ENCODE peak calls at places on chromosome 3, in ten cellular contexts. W is OCI-LY7, X is fibroblast of lung, B is sigmoid colon, Z is H9, J is SK-N-SH, G is uterus, L is SJSA1, U is spleen, I is transverse colon. F is an unnamed sample. For H3K4me1, the result is how much of the 10 kb centered on the place peaks cover.

GRCh38 chr3:65483475-65483874 is 555.2 kb downstream of the MAGI1 start:
- DNase-seq in W (no peak), X (peak), B (peak), Z (peak), J (no peak), G (peak), L (no peak), U (peak), I (peak), F (no peak)

GRCh38 chr3:110378481-110378880 is 693.1 kb upstream of the NECTIN3 start:
- DNase-seq in W (no peak), X (peak), B (no peak), Z (no peak), J (no peak), G (no peak), L (peak), U (no peak), I (no peak), F (no peak)

GRCh38 chr3:22318325-22318724 is 567.3 kb upstream of the ZNF385D start:
- DNase-seq in W (no peak), X (peak), B (no peak), Z (no peak), J (no peak), G (no peak), L (no peak), U (no peak), I (no peak), F (no peak)

GRCh38 chr3:140720242-140720641 is 42.4 kb downstream of the TRIM42 start:
- DNase-seq in W (no peak), X (no peak), B (no peak), Z (no peak), J (no peak), G (no peak), L (no peak), U (no peak), I (no peak), F (no peak)

GRCh38 chr3:30681276-30682211 is 75.1 kb downstream of the TGFBR2 start:
- DNase-seq in W (no peak), X (peak), B (peak), Z (no peak), J (peak), G (peak), L (no peak), U (peak), I (no peak), F (no peak)

GRCh38 chr3:112403101-112403500 is 70.1 kb downstream of the CD200 start:
- DNase-seq in W (no peak), X (no peak), B (no peak), Z (no peak), J (no peak), G (no peak), L (no peak), U (no peak), I (no peak), F (no peak)

GRCh38 chr3:129182390-129183180 is 1.1 kb downstream of the CNBP start:
- DNase-seq in W (peak), X (peak), B (no peak), Z (no peak), J (peak), G (no peak), L (no peak), U (peak), I (peak), F (no peak)

GRCh38 chr3:135125171-135125801 is 330.2 kb downstream of the EPHB1 start:
- DNase-seq in W (peak), X (peak), B (no peak), Z (no peak), J (no peak), G (no peak), L (no peak), U (no peak), I (no peak), F (no peak)

GRCh38 chr3:71536376-71536965 is 47.1 kb downstream of the FOXP1 start:
- DNase-seq in W (no peak), X (peak), B (no peak), Z (no peak), J (no peak), G (no peak), L (no peak), U (no peak), I (no peak), F (no peak)

GRCh38 chr3:19816631-19817030 is 117.4 kb downstream of the EFHB start:
- DNase-seq in W (no peak), X (no peak), B (no peak), Z (no peak), J (no peak), G (no peak), L (no peak), U (no peak), I (no peak), F (no peak)

GRCh38 chr3:89227634-89228033 is 120.2 kb downstream of the EPHA3 start:
- DNase-seq in W (no peak), X (peak), B (no peak), Z (no peak), J (no peak), G (no peak), L (no peak), U (no peak), I (no peak), F (no peak)

DNA sequence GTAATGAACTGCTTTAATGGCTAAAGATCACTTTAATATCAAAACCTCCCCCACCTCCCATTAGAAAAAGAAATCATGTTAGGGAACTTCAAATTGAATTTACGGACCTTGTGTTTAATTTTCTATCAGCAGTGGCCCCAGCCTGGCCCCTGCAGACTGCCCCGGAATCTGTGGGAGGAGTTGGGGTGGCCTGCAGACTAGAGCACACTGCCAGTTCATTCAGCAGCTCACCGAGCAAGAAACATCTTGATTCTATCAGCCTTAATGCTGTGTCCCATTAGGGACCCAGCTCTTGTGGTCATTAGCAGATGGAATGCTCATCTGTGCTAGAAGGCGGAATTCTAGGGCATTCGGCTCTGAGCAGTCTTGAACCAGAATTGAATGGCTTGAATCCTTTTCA is 54.2 kb downstream of the FLNB start:
- DNase-seq in W (no peak), X (peak), B (no peak), Z (no peak), J (peak), G (peak), L (no peak), U (no peak), I (no peak), F (no peak)
- H3K4me1 ChIP-seq in W (under half), X (under half), B (under half), Z (under half), J (half or more), G (under half), L (half or more), U (under half), I (under half), F (half or more)

GRCh38 chr3:196666001-196666867 is 26.7 kb downstream of the NRROS start:
- DNase-seq in W (no peak), X (peak), B (no peak), Z (peak), J (no peak), G (no peak), L (peak), U (no peak), I (no peak), F (no peak)
- H3K4me1 ChIP-seq in W (under half), X (under half), B (under half), Z (under half), J (under half), G (under half), L (under half), U (under half), I (under half), F (under half)

DNA sequence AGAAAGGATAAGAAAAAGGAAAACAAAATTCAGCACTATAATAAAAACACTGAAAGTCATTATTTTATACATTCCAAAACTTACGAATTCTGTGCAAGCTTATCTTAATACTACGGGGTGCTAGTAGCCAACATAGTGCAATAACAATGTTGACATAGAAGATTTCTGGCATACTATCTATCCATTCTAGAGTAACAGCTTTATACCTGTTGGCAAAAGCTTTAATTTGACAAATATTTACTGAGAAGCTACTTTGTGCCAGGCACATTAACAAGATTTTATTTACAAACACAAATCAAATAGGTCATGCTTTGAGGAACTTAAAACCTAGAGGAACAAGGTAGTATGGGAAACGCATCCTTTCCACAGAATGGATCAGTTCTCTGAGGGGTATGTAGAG is 1.1 kb downstream of the ACKR4 start:
- DNase-seq in W (no peak), X (no peak), B (no peak), Z (no peak), J (no peak), G (no peak), L (no peak), U (no peak), I (no peak), F (no peak)
- H3K4me1 ChIP-seq in W (under half), X (under half), B (under half), Z (under half), J (under half), G (under half), L (under half), U (under half), I (under half), F (under half)

DNA sequence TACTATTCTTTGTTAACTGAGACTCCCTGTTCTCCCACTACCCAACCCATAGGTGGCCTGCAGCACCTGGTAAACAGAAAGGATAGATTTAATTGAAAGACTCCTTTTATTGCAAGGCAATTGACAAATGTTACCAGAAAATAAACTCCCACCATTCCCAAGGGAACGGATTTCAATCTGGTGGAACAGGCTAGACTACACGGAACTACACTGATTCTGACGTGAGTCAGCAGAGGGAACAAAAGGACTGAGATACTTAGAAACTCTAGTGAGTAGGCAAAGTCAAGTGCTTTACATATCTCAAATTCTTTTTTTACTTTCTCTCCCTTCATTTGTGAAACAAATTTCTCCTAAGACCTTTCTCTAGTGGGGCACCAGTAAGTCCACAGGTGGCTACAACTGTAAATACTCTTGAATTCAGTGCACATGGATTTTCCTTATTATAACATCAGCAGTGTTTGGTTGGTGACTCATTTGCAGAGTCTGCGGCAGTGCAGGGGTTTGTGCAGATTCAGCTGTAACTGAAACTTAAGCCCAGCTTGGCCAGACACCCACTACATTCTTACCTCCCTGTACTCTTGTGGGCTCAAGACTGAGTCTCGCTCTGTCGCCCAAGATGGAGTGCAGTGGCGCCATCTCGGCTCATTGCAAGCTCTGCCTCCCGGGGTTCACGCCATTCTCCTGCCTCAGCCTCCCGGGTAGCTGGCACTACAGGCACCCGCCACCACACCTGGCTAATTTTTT is 34.3 kb upstream of the PLSCR2 start:
- DNase-seq in W (no peak), X (peak), B (no peak), Z (no peak), J (no peak), G (no peak), L (peak), U (no peak), I (peak), F (peak)
- H3K4me1 ChIP-seq in W (under half), X (under half), B (under half), Z (under half), J (under half), G (under half), L (half or more), U (under half), I (under half), F (under half)

GRCh38 chr3:11558461-11558903 is 85.2 kb downstream of the VGLL4 start:
- DNase-seq in W (no peak), X (peak), B (no peak), Z (no peak), J (no peak), G (no peak), L (no peak), U (peak), I (no peak), F (peak)
- H3K4me1 ChIP-seq in W (under half), X (under half), B (under half), Z (under half), J (under half), G (under half), L (under half), U (under half), I (under half), F (under half)

DNA sequence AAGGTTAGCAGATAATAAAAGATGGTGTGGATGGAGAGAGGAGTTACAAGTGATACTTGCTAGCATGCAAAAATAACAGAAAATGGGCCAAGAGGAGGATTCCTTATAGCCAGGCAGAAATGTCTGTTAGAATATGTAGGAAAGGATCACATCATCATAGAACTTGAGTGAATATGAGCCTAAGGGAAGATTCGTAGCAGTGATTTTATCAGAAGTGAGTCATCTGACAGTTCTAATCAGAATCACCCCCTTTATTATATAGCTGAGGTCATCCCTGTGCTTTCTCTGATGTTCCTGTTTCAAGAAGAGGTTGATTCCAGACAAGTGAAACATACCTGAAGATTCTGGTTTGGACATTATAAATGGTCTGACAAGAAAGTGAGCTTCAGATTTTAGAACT is 22.9 kb downstream of the EXOG start:
- DNase-seq in W (no peak), X (peak), B (no peak), Z (no peak), J (no peak), G (no peak), L (no peak), U (no peak), I (no peak), F (no peak)
- H3K4me1 ChIP-seq in W (under half), X (under half), B (under half), Z (under half), J (under half), G (under half), L (under half), U (under half), I (under half), F (under half)

GRCh38 chr3:55709411-55709997 is 222.4 kb upstream of the WNT5A start:
- DNase-seq in W (no peak), X (no peak), B (peak), Z (no peak), J (no peak), G (no peak), L (no peak), U (no peak), I (no peak), F (no peak)

GRCh38 chr3:55702822-55703221 is 215.7 kb upstream of the WNT5A start:
- DNase-seq in W (no peak), X (no peak), B (no peak), Z (no peak), J (no peak), G (no peak), L (no peak), U (no peak), I (no peak), F (no peak)

GRCh38 chr3:55704521-55704920 is 217.4 kb upstream of the WNT5A start:
- DNase-seq in W (no peak), X (peak), B (no peak), Z (no peak), J (no peak), G (no peak), L (no peak), U (no peak), I (no peak), F (no peak)

GRCh38 chr3:55708921-55709320 is 221.8 kb upstream of the WNT5A start:
- DNase-seq in W (no peak), X (no peak), B (no peak), Z (no peak), J (no peak), G (no peak), L (no peak), U (no peak), I (no peak), F (no peak)

GRCh38 chr3:55708242-55708641 is 221.1 kb upstream of the WNT5A start:
- DNase-seq in W (no peak), X (no peak), B (no peak), Z (no peak), J (no peak), G (no peak), L (no peak), U (no peak), I (no peak), F (no peak)
- H3K4me1 ChIP-seq in W (under half), X (under half), B (under half), Z (under half), J (under half), G (under half), L (under half), U (under half), I (under half), F (under half)

GRCh38 chr3:58635371-58636285 is 30.9 kb downstream of the FAM3D start:
- DNase-seq in W (no peak), X (no peak), B (no peak), Z (peak), J (no peak), G (no peak), L (no peak), U (no peak), I (no peak), F (no peak)
- H3K4me1 ChIP-seq in W (under half), X (under half), B (under half), Z (under half), J (under half), G (under half), L (under half), U (under half), I (under half), F (under half)

F was measured in RWPE2.